ENCODE peak calls at places on chromosomes 5 and 9, in seven cellular contexts. N is brain microvascular endothelial cell; U is vagina; Q is spleen; P is right lobe of liver; Z is naive thymus-derived CD4-positive, alpha-beta T cell; K is stomach. Y is an unnamed sample.

GRCh38 chr9:16309350-16310271 is 560.9 kb downstream of the BNC2 start:
- DNase-seq in N (no peak), U (peak; percentile 86), Q (no peak), P (no peak), Z (no peak), K (no peak), Y (peak; percentile 9)

GRCh38 chr9:115594551-115594950 is 476.6 kb upstream of the TNC start:
- DNase-seq in N (peak; percentile 42), U (no peak), Q (no peak), P (no peak), Z (no peak), K (no peak), Y (no peak)

GRCh38 chr5:157026789-157027424 is 32.0 kb downstream of the HAVCR1 start:
- DNase-seq in N (no peak), U (no peak), Q (no peak), P (no peak), Z (no peak), K (no peak), Y (peak; percentile 2)

GRCh38 chr9:114551750-114552685 is 35.6 kb upstream of the ATP6V1G1 start:
- DNase-seq in N (peak; percentile 99), U (no peak), Q (no peak), P (no peak), Z (no peak), K (no peak), Y (peak; percentile 64)

GRCh38 chr5:17620627-17621026 is 10.4 kb downstream of the TAF11L12 start:
- DNase-seq in N (no peak), U (no peak), Q (no peak), P (no peak), Z (no peak), K (no peak), Y (no peak)

GRCh38 chr9:132049323-132049882 is 30.3 kb downstream of the MED27 start:
- DNase-seq in N (no peak), U (no peak), Q (no peak), P (no peak), Z (no peak), K (no peak), Y (no peak)

GRCh38 chr5:159874308-159874707 is 42.0 kb upstream of the ADRA1B start:
- DNase-seq in N (no peak), U (no peak), Q (no peak), P (no peak), Z (no peak), K (no peak), Y (no peak)

GRCh38 chr5:102314328-102314727 is 18.2 kb upstream of the SLCO4C1 start:
- DNase-seq in N (no peak), U (no peak), Q (no peak), P (no peak), Z (no peak), K (no peak), Y (no peak)

GRCh38 chr9:114131808-114132549 is 23.4 kb upstream of the COL27A1 start:
- DNase-seq in N (no peak), U (no peak), Q (no peak), P (no peak), Z (no peak), K (no peak), Y (no peak)

GRCh38 chr9:87676976-87677775 is 48.7 kb upstream of the CTSL start:
- DNase-seq in N (no peak), U (peak; percentile 75), Q (no peak), P (no peak), Z (no peak), K (no peak), Y (peak; percentile 20)

GRCh38 chr9:2385746-2386145 is 235.8 kb upstream of the VLDLR start:
- DNase-seq in N (no peak), U (no peak), Q (no peak), P (no peak), Z (no peak), K (no peak), Y (no peak)

GRCh38 chr5:99449786-99450185 is 521.0 kb upstream of the CHD1 start:
- DNase-seq in N (no peak), U (no peak), Q (no peak), P (no peak), Z (no peak), K (no peak), Y (no peak)

GRCh38 chr9:6433405-6433804 is 20.4 kb downstream of the UHRF2 start:
- DNase-seq in N (no peak), U (no peak), Q (no peak), P (no peak), Z (no peak), K (no peak), Y (no peak)

GRCh38 chr9:120289091-120289490 is 290.9 kb downstream of the CDK5RAP2 start:
- DNase-seq in N (no peak), U (no peak), Q (no peak), P (no peak), Z (no peak), K (no peak), Y (no peak)

GRCh38 chr5:1182633-1183423 is 18.6 kb upstream of the SLC6A19 start:
- DNase-seq in N (no peak), U (no peak), Q (peak; percentile 51), P (peak; percentile 77), Z (no peak), K (peak; percentile 57), Y (peak; percentile 97)

GRCh38 chr5:108748010-108748353 is 285 bp downstream of the FER start:
- DNase-seq in N (no peak), U (no peak), Q (no peak), P (no peak), Z (no peak), K (no peak), Y (no peak)

GRCh38 chr5:50415912-50416311 is 25.2 kb downstream of the EMB start:
- DNase-seq in N (no peak), U (no peak), Q (no peak), P (no peak), Z (peak; percentile 73), K (no peak), Y (peak; percentile 13)
- H3K36me3 ChIP-seq in N (no peaks in the 10 kb centered on the region), U (no peaks in the 10 kb centered on the region), Q (no peaks in the 10 kb centered on the region), P (no peaks in the 10 kb centered on the region), Z (no peaks in the 10 kb centered on the region), K (no peaks in the 10 kb centered on the region), Y (no peaks in the 10 kb centered on the region)

GRCh38 chr9:91898451-91899433 is 51.3 kb downstream of the ROR2 start:
- DNase-seq in N (peak; percentile 18), U (no peak), Q (peak; percentile 63), P (no peak), Z (no peak), K (peak; percentile 39), Y (peak; percentile 60)

GRCh38 chr9:91896096-91896495 is 53.9 kb downstream of the ROR2 start:
- DNase-seq in N (no peak), U (no peak), Q (no peak), P (no peak), Z (no peak), K (no peak), Y (no peak)

GRCh38 chr9:91897201-91897600 is 52.8 kb downstream of the ROR2 start:
- DNase-seq in N (no peak), U (no peak), Q (no peak), P (no peak), Z (no peak), K (no peak), Y (no peak)

GRCh38 chr9:91894023-91894422 is 56.0 kb downstream of the ROR2 start:
- DNase-seq in N (no peak), U (no peak), Q (no peak), P (no peak), Z (no peak), K (no peak), Y (no peak)

GRCh38 chr9:91896513-91897121 is 53.4 kb downstream of the ROR2 start:
- DNase-seq in N (no peak), U (no peak), Q (peak; percentile 40), P (no peak), Z (no peak), K (peak; percentile 71), Y (no peak)
- H3K4me3 ChIP-seq in N (no peak overlapping the region), U (peak overlapping the region; percentile 26), Q (no peak overlapping the region), P (no peak overlapping the region), Z (no peak overlapping the region), K (no peak overlapping the region), Y (no peak overlapping the region)

DNA sequence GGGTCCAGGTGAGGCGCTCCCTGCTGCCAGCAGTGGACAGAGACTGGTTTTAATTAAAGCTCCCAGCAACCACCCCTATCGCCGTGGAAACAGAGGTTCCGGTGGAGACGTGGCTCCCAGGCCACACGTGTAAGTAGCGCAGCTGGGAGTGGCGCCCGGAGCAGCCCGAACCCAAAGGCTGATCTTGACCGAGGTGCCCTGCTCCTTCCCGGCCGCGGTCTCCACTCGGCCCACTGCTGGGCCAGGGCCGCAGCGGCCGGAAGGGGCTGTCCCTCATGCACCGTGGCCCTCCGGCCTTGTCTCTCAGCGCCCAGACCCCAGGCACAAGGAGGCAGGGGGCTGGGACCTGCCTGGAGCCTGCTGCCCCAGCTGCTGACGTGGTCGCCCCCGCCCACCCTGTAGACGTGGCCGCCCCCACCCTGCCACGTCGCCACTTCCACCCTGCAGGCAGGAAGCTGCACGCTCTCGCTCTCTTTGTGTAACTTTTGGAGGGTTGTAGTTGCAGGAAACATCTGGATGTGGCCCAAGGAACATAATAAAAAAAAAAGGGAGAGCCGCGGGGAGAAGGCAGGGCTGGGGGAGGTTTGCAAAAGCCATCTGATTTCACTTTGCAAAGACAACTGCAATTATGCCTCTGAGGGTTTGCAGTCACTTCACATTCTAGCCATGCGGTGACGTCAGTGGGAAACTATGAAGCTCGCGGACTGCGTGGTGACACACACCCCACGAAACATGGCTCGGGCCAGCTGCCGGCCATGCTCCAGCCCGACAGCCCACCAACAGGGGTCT is 129.9 kb downstream of the RXRA start:
- DNase-seq in N (peak; percentile 95), U (no peak), Q (peak; percentile 96), P (peak; percentile 87), Z (peak; percentile 82), K (peak; percentile 61), Y (peak; percentile 49)
- H3K27ac ChIP-seq in N (peak overlapping the region; percentile 99), U (peak overlapping the region; percentile 97), Q (peak overlapping the region; percentile 89), P (peak overlapping the region; percentile 70), Z (peak overlapping the region; percentile 84), K (peak overlapping the region; percentile 85), Y (peak overlapping the region; percentile 92)

DNA sequence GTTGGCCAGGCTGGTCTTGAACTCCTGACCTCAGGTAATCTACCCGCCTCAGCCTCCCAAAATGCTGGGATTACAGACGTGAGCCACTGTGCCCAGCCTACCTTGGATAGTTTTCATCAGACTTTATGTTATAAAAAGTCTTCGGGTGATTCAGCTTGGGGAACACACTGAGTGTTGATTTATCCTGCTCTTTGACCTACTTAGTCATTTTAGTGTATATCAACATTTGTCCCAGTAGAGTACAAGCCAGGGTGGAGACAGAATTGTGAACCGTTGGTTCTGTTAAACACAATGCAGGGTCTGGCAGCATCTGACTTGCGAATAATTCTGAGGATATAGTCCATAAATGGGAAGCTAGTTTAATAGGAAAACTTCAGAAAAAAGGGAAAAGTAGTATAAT is 39.7 kb downstream of the NFX1 start:
- DNase-seq in N (peak; percentile 65), U (no peak), Q (no peak), P (no peak), Z (no peak), K (no peak), Y (peak; percentile 89)
- H3K36me3 ChIP-seq in N (peaks cover 26% of the 10 kb centered on the region), U (peaks cover 14% of the 10 kb centered on the region), Q (no peaks in the 10 kb centered on the region), P (peaks cover 42% of the 10 kb centered on the region), Z (no peaks in the 10 kb centered on the region), K (peaks cover 88% of the 10 kb centered on the region), Y (peaks cover 13% of the 10 kb centered on the region)